ENCODE peak calls at places on chromosomes 5 and 9, in eight cellular contexts. H, E, K, N, Z, F, O and V are unnamed samples.

GRCh38 chr9:14640967-14641366 is 52.3 kb downstream of the ZDHHC21 start:
- DNase-seq in H (no peak), E (no peak), K (no peak), N (no peak), Z (no peak), F (no peak), O (no peak), V (no peak)

GRCh38 chr9:114385412-114386181 is 2.2 kb downstream of the AKNA start:
- DNase-seq in H (peak; percentile 35), E (peak; percentile 53), K (peak; percentile 80), N (peak; percentile 83), Z (peak; percentile 94), F (no peak), O (peak; percentile 71), V (peak; percentile 85)

GRCh38 chr5:135210286-135211055 is 176.4 kb upstream of the PITX1 start:
- DNase-seq in H (no peak), E (no peak), K (no peak), N (no peak), Z (no peak), F (no peak), O (no peak), V (no peak)

GRCh38 chr5:13359326-13359725 is 585.2 kb downstream of the DNAH5 start:
- DNase-seq in H (no peak), E (no peak), K (no peak), N (no peak), Z (no peak), F (no peak), O (no peak), V (no peak)

GRCh38 chr5:149273950-149274349 is 2.3 kb downstream of the AFAP1L1 start:
- DNase-seq in H (no peak), E (no peak), K (no peak), N (no peak), Z (no peak), F (no peak), O (no peak), V (no peak)

GRCh38 chr9:136906251-136906650 is 19.9 kb downstream of the TRAF2 start:
- DNase-seq in H (no peak), E (no peak), K (no peak), N (no peak), Z (no peak), F (no peak), O (no peak), V (no peak)

GRCh38 chr5:37208883-37209808 is 40.0 kb downstream of the CPLANE1 start:
- DNase-seq in H (no peak), E (no peak), K (peak; percentile 34), N (peak; percentile 61), Z (peak; percentile 13), F (no peak), O (peak; percentile 34), V (no peak)

GRCh38 chr9:110890416-110890815 is 147.9 kb downstream of the LPAR1 start:
- DNase-seq in H (no peak), E (no peak), K (no peak), N (no peak), Z (no peak), F (no peak), O (no peak), V (no peak)

GRCh38 chr9:88396836-88397577 is 8.8 kb downstream of the SPIN1 start:
- DNase-seq in H (no peak), E (no peak), K (no peak), N (no peak), Z (no peak), F (no peak), O (no peak), V (no peak)

GRCh38 chr5:23991406-23991805 is 484.0 kb downstream of the PRDM9 start:
- DNase-seq in H (no peak), E (no peak), K (no peak), N (no peak), Z (no peak), F (no peak), O (no peak), V (no peak)

DNA sequence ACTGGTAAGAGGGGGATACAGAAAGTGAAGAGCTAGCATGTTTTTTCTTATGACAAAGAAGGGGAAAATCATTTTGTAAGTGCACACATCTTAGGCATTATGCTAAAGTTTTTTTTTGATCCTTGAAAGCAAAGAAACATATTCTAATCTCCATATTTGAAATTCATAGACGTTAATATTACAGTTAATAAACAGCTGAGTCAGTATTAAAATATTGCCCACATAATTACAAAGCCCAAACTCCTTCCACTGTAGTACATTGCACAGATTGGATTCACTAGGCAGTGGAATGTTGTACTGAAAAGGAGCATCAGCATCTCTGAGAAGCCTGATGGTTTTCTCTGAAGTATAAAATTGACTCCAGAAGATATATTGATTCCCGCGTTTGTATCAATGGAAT is 122.6 kb downstream of the ISOC1 start:
- DNase-seq in H (no peak), E (no peak), K (no peak), N (no peak), Z (no peak), F (no peak), O (no peak), V (no peak)
- H3K27ac ChIP-seq in H (no peak overlapping the region), E (no peak overlapping the region), K (no peak overlapping the region), N (no peak overlapping the region), Z (no peak overlapping the region), F (no peak overlapping the region), O (no peak overlapping the region), V (no peak overlapping the region)

DNA sequence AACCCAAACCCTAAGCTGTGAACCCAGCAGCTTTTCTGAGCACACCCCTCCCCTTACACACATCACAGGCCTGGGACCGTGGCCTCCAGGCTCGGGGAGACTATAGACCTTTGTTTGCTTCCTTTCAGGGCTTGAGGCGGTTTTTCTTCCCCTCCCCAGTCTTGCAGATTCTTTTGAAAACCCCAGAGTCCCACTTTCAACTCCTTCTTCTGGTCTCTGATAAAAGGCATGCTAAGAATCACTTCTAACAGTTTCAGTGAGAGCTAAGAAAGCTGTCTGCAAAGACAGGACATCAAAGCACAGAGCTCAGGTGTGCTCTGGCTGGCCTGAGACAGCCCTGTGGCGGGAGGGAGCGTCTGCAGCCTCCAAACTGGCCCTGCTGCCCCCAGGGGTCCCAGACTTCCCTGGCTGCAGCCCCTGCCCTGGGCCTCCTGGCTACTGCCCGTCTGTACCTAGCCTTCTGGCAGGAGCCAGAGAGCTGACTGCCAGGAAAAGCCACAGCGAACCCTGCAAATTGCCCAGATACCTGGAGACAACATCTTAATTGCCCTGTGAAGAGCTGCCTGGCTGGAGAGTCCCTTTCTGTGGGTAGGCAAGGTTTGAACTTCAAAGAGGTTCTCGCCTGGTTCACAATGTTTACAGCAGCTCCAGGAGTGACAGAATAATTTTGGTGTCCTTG is 138.9 kb downstream of the GADD45G start:
- DNase-seq in H (no peak), E (no peak), K (no peak), N (no peak), Z (peak; percentile 57), F (no peak), O (no peak), V (no peak)
- H3K27ac ChIP-seq in H (no peak overlapping the region), E (no peak overlapping the region), K (no peak overlapping the region), N (no peak overlapping the region), Z (peak overlapping the region; percentile 75), F (no peak overlapping the region), O (no peak overlapping the region), V (no peak overlapping the region)

DNA sequence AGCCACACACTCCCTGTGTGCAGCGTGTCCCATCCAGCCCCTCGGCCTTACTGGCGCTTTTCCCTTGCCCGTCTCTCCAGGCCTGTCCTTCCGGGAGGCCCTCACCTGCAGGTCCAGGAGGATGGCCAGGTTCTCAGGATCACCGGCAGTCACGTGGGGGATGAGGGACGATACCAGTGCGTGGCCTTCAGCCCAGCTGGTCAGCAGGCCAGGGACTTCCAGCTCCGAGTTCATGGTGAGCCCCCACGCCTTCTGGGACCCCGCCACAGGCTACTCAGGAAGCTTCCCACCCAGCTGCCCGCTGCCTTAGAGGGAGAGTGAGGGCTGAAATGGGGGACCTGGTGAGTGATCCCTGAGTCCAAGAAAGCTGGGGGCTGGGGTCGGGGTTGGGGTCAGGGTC is 85.8 kb downstream of the HMCN2 start:
- DNase-seq in H (no peak), E (no peak), K (no peak), N (no peak), Z (no peak), F (no peak), O (no peak), V (no peak)
- H3K27ac ChIP-seq in H (peak overlapping the region; percentile 68), E (no peak overlapping the region), K (no peak overlapping the region), N (no peak overlapping the region), Z (no peak overlapping the region), F (no peak overlapping the region), O (no peak overlapping the region), V (no peak overlapping the region)

DNA sequence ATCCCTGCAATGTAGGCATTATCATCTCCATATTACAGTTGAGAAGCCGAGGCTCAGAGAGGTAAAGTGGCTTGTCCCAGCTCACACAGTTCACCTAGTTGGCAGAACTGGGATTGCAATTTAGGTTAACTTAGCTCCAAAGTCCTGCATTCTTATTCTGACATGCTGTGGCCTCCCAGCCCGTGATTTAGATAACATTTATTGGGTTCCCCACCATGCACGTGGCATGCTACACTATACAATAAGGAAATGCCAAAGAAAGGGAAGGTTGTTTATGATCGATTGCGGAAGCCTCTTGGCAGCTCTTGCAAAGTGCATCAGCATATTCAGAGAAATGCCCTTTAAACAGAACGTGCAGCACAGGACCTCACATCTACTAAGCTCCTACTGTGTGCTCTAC is 3.2 kb downstream of the NEURL1B start:
- DNase-seq in H (no peak), E (no peak), K (no peak), N (no peak), Z (no peak), F (no peak), O (no peak), V (no peak)
- H3K27ac ChIP-seq in H (peak overlapping the region; percentile 99), E (no peak overlapping the region), K (no peak overlapping the region), N (no peak overlapping the region), Z (no peak overlapping the region), F (no peak overlapping the region), O (peak overlapping the region; percentile 78), V (no peak overlapping the region)

GRCh38 chr5:137733922-137734695 is 1.8 kb downstream of the KLHL3 start:
- DNase-seq in H (no peak), E (no peak), K (no peak), N (no peak), Z (peak; percentile 0), F (no peak), O (no peak), V (no peak)
- H3K27ac ChIP-seq in H (peak overlapping the region; percentile 78), E (no peak overlapping the region), K (no peak overlapping the region), N (peak overlapping the region; percentile 79), Z (no peak overlapping the region), F (no peak overlapping the region), O (no peak overlapping the region), V (no peak overlapping the region)

DNA sequence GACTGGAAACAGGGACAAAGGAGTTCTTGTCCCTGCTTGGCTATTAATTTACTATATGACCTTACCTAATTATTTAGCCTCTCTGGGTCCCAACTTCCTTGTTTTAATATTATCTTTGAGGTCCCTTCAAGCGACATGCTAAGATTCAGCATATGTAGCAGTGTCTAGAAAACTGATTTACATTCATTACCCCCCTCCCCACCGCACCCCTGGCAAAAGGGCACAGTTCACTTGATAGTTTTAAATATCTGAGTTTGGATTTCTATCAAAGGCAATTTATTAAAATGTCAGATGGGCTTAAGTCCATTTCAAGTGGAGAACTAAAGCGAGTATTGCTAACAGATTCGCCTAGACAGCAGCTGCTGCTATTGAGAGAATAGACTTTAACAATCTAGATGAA is 3.9 kb downstream of the CEMIP2 start:
- DNase-seq in H (no peak), E (no peak), K (no peak), N (no peak), Z (no peak), F (no peak), O (no peak), V (no peak)
- H3K27ac ChIP-seq in H (peak overlapping the region; percentile 98), E (no peak overlapping the region), K (no peak overlapping the region), N (no peak overlapping the region), Z (peak overlapping the region; percentile 96), F (peak overlapping the region; percentile 96), O (no peak overlapping the region), V (peak overlapping the region; percentile 28)